ENCODE peak calls at places on chromosomes 4 and X, in four cellular contexts. One of them, this sample, is unnamed.

GRCh38 chr4:121898150-121898549 is 27.9 kb upstream of the BBS7 start:
- DNase-seq in Ammon's horn: no peak
- DNase-seq in mucosa of descending colon: peak
- DNase-seq in activated T-helper 9 cell treated with anti-CD3 and anti-CD28 coated beads, Interleukin-2, amount 50 U/mL, for 16 hours: no peak
- DNase-seq in this sample: no peak

GRCh38 chr4:30380404-30380998 is 339.7 kb upstream of the PCDH7 start:
- DNase-seq in Ammon's horn: peak
- DNase-seq in activated T-helper 9 cell treated with anti-CD3 and anti-CD28 coated beads, Interleukin-2, amount 50 U/mL, for 16 hours: no peak
- DNase-seq in mucosa of descending colon: peak
- DNase-seq in this sample: no peak

GRCh38 chrX:50103866-50104566 is 96.8 kb downstream of the AKAP4 start:
- DNase-seq in mucosa of descending colon: no peak
- DNase-seq in Ammon's horn: no peak
- DNase-seq in activated T-helper 9 cell treated with anti-CD3 and anti-CD28 coated beads, Interleukin-2, amount 50 U/mL, for 16 hours: no peak
- DNase-seq in this sample: no peak

GRCh38 chr4:53781614-53782467 is 190.6 kb upstream of the LNX1 start:
- DNase-seq in Ammon's horn: no peak
- DNase-seq in mucosa of descending colon: no peak
- DNase-seq in activated T-helper 9 cell treated with anti-CD3 and anti-CD28 coated beads, Interleukin-2, amount 50 U/mL, for 16 hours: no peak
- DNase-seq in this sample: no peak

GRCh38 chr4:17722361-17722710 is 59.1 kb downstream of the FAM184B start:
- DNase-seq in mucosa of descending colon: no peak
- DNase-seq in Ammon's horn: peak
- DNase-seq in activated T-helper 9 cell treated with anti-CD3 and anti-CD28 coated beads, Interleukin-2, amount 50 U/mL, for 16 hours: no peak
- DNase-seq in this sample: no peak

GRCh38 chr4:72666910-72667309 is 97.9 kb upstream of the ADAMTS3 start:
- DNase-seq in activated T-helper 9 cell treated with anti-CD3 and anti-CD28 coated beads, Interleukin-2, amount 50 U/mL, for 16 hours: no peak
- DNase-seq in Ammon's horn: no peak
- DNase-seq in mucosa of descending colon: no peak
- DNase-seq in this sample: no peak

GRCh38 chr4:87042221-87042620 is 107.4 kb downstream of the AFF1 start:
- DNase-seq in mucosa of descending colon: no peak
- DNase-seq in Ammon's horn: no peak
- DNase-seq in activated T-helper 9 cell treated with anti-CD3 and anti-CD28 coated beads, Interleukin-2, amount 50 U/mL, for 16 hours: no peak
- DNase-seq in this sample: no peak

GRCh38 chrX:39174761-39175417 is 373.6 kb downstream of the MID1IP1 start:
- DNase-seq in Ammon's horn: no peak
- DNase-seq in activated T-helper 9 cell treated with anti-CD3 and anti-CD28 coated beads, Interleukin-2, amount 50 U/mL, for 16 hours: no peak
- DNase-seq in mucosa of descending colon: peak
- DNase-seq in this sample: no peak

GRCh38 chrX:42664706-42665105 is 113.3 kb downstream of the PPP1R2C start:
- DNase-seq in Ammon's horn: no peak
- DNase-seq in mucosa of descending colon: no peak
- DNase-seq in activated T-helper 9 cell treated with anti-CD3 and anti-CD28 coated beads, Interleukin-2, amount 50 U/mL, for 16 hours: no peak
- DNase-seq in this sample: no peak

GRCh38 chr4:88177981-88178632 is 19.7 kb upstream of the ABCG2 start:
- DNase-seq in activated T-helper 9 cell treated with anti-CD3 and anti-CD28 coated beads, Interleukin-2, amount 50 U/mL, for 16 hours: no peak
- DNase-seq in Ammon's horn: peak
- DNase-seq in mucosa of descending colon: peak
- DNase-seq in this sample: no peak

GRCh38 chrX:7083468-7084396 is 63.8 kb upstream of the STS start:
- DNase-seq in activated T-helper 9 cell treated with anti-CD3 and anti-CD28 coated beads, Interleukin-2, amount 50 U/mL, for 16 hours: peak
- DNase-seq in mucosa of descending colon: peak
- DNase-seq in Ammon's horn: no peak
- DNase-seq in this sample: peak

GRCh38 chr4:24800273-24800880 is 5.0 kb downstream of the SOD3 start:
- DNase-seq in activated T-helper 9 cell treated with anti-CD3 and anti-CD28 coated beads, Interleukin-2, amount 50 U/mL, for 16 hours: no peak
- DNase-seq in mucosa of descending colon: no peak
- DNase-seq in Ammon's horn: no peak
- DNase-seq in this sample: no peak

GRCh38 chr4:1948232-1948631 is 60.5 kb downstream of the NELFA start:
- DNase-seq in mucosa of descending colon: no peak
- DNase-seq in activated T-helper 9 cell treated with anti-CD3 and anti-CD28 coated beads, Interleukin-2, amount 50 U/mL, for 16 hours: no peak
- DNase-seq in Ammon's horn: no peak
- DNase-seq in this sample: no peak

GRCh38 chr4:21136231-21136630 is 436.0 kb downstream of the PACRGL start:
- DNase-seq in activated T-helper 9 cell treated with anti-CD3 and anti-CD28 coated beads, Interleukin-2, amount 50 U/mL, for 16 hours: no peak
- DNase-seq in Ammon's horn: no peak
- DNase-seq in mucosa of descending colon: no peak
- DNase-seq in this sample: no peak

GRCh38 chrX:49041683-49042529 is 1.3 kb downstream of the TFE3 start:
- DNase-seq in Ammon's horn: peak
- DNase-seq in mucosa of descending colon: peak
- DNase-seq in activated T-helper 9 cell treated with anti-CD3 and anti-CD28 coated beads, Interleukin-2, amount 50 U/mL, for 16 hours: no peak
- DNase-seq in this sample: no peak

GRCh38 chr4:156505341-156505955 is 466.2 kb downstream of the PDGFC start:
- DNase-seq in mucosa of descending colon: no peak
- DNase-seq in Ammon's horn: no peak
- DNase-seq in activated T-helper 9 cell treated with anti-CD3 and anti-CD28 coated beads, Interleukin-2, amount 50 U/mL, for 16 hours: no peak
- DNase-seq in this sample: no peak

GRCh38 chrX:110145854-110146253 is 142.9 kb downstream of the TMEM164 start:
- DNase-seq in Ammon's horn: peak
- DNase-seq in mucosa of descending colon: peak
- DNase-seq in activated T-helper 9 cell treated with anti-CD3 and anti-CD28 coated beads, Interleukin-2, amount 50 U/mL, for 16 hours: no peak
- DNase-seq in this sample: no peak

GRCh38 chr4:30789219-30789671 is 69.1 kb downstream of the PCDH7 start:
- DNase-seq in activated T-helper 9 cell treated with anti-CD3 and anti-CD28 coated beads, Interleukin-2, amount 50 U/mL, for 16 hours: no peak
- DNase-seq in mucosa of descending colon: no peak
- DNase-seq in Ammon's horn: no peak
- DNase-seq in this sample: no peak

GRCh38 chr4:40552536-40552935 is 77.1 kb downstream of the RBM47 start:
- DNase-seq in mucosa of descending colon: no peak
- DNase-seq in activated T-helper 9 cell treated with anti-CD3 and anti-CD28 coated beads, Interleukin-2, amount 50 U/mL, for 16 hours: no peak
- DNase-seq in Ammon's horn: no peak
- DNase-seq in this sample: no peak

GRCh38 chr4:178784491-178784890 is 1342.3 kb upstream of the AGA start:
- DNase-seq in mucosa of descending colon: no peak
- DNase-seq in Ammon's horn: no peak
- DNase-seq in activated T-helper 9 cell treated with anti-CD3 and anti-CD28 coated beads, Interleukin-2, amount 50 U/mL, for 16 hours: no peak
- DNase-seq in this sample: no peak

GRCh38 chr4:7101692-7102515 is 34.0 kb upstream of the GRPEL1 start:
- DNase-seq in activated T-helper 9 cell treated with anti-CD3 and anti-CD28 coated beads, Interleukin-2, amount 50 U/mL, for 16 hours: peak
- DNase-seq in mucosa of descending colon: peak
- DNase-seq in Ammon's horn: peak
- DNase-seq in this sample: no peak

GRCh38 chrX:48702032-48702431 is 5.5 kb downstream of the SUV39H1 start:
- DNase-seq in mucosa of descending colon: no peak
- DNase-seq in Ammon's horn: no peak
- DNase-seq in activated T-helper 9 cell treated with anti-CD3 and anti-CD28 coated beads, Interleukin-2, amount 50 U/mL, for 16 hours: no peak
- DNase-seq in this sample: no peak

GRCh38 chrX:19904778-19905367 is 17.5 kb upstream of the SH3KBP1 start:
- DNase-seq in mucosa of descending colon: peak
- DNase-seq in activated T-helper 9 cell treated with anti-CD3 and anti-CD28 coated beads, Interleukin-2, amount 50 U/mL, for 16 hours: no peak
- DNase-seq in Ammon's horn: peak
- DNase-seq in this sample: no peak

GRCh38 chr4:184448828-184449227 is 25.5 kb downstream of the IRF2 start:
- DNase-seq in activated T-helper 9 cell treated with anti-CD3 and anti-CD28 coated beads, Interleukin-2, amount 50 U/mL, for 16 hours: no peak
- DNase-seq in mucosa of descending colon: peak
- DNase-seq in Ammon's horn: peak
- DNase-seq in this sample: no peak

GRCh38 chr4:38106301-38106700 is 146.1 kb downstream of the PTTG2 start:
- DNase-seq in mucosa of descending colon: no peak
- DNase-seq in activated T-helper 9 cell treated with anti-CD3 and anti-CD28 coated beads, Interleukin-2, amount 50 U/mL, for 16 hours: no peak
- DNase-seq in Ammon's horn: no peak
- DNase-seq in this sample: no peak

GRCh38 chr4:67744561-67745283 is 9.5 kb downstream of the GNRHR start:
- DNase-seq in activated T-helper 9 cell treated with anti-CD3 and anti-CD28 coated beads, Interleukin-2, amount 50 U/mL, for 16 hours: no peak
- DNase-seq in Ammon's horn: no peak
- DNase-seq in mucosa of descending colon: no peak
- DNase-seq in this sample: no peak

GRCh38 chr4:153265311-153266047 is 61.2 kb downstream of the TRIM2 start:
- DNase-seq in activated T-helper 9 cell treated with anti-CD3 and anti-CD28 coated beads, Interleukin-2, amount 50 U/mL, for 16 hours: no peak
- DNase-seq in mucosa of descending colon: no peak
- DNase-seq in Ammon's horn: no peak
- DNase-seq in this sample: no peak

GRCh38 chr4:154643493-154643892 is 31.0 kb upstream of the FGG start:
- DNase-seq in Ammon's horn: no peak
- DNase-seq in activated T-helper 9 cell treated with anti-CD3 and anti-CD28 coated beads, Interleukin-2, amount 50 U/mL, for 16 hours: no peak
- DNase-seq in mucosa of descending colon: no peak
- DNase-seq in this sample: no peak

GRCh38 chrX:79084923-79085322 is 59.6 kb upstream of the GPR174 start:
- DNase-seq in Ammon's horn: no peak
- DNase-seq in activated T-helper 9 cell treated with anti-CD3 and anti-CD28 coated beads, Interleukin-2, amount 50 U/mL, for 16 hours: no peak
- DNase-seq in mucosa of descending colon: no peak
- DNase-seq in this sample: no peak

This sample was measured in natural killer cell treated with Interleukin-12 subunit alpha and Interleukin-12 subunit beta and Interleukin-15 and Interleukin-18, amount 100 ng/mL, for 72 hours.